ENCODE peak calls at places on chromosomes 3 and 15, in seven cellular contexts. T, U, K, B, Z, M and W are unnamed samples.

GRCh38 chr3:102123590-102124190 is 274.4 kb downstream of the NFKBIZ start:
- DNase-seq in T (peak; percentile 48), U (no peak), K (no peak), B (peak; percentile 29), Z (no peak), M (no peak), W (no peak)

GRCh38 chr3:56613016-56613415 is 56.0 kb downstream of the CCDC66 start:
- DNase-seq in T (no peak), U (no peak), K (no peak), B (no peak), Z (no peak), M (no peak), W (no peak)

GRCh38 chr3:149767720-149768119 is 15.4 kb upstream of the COMMD2 start:
- DNase-seq in T (no peak), U (no peak), K (no peak), B (no peak), Z (no peak), M (no peak), W (no peak)

GRCh38 chr3:172918165-172918564 is 167.6 kb downstream of the ECT2 start:
- DNase-seq in T (peak; percentile 75), U (no peak), K (no peak), B (peak; percentile 12), Z (no peak), M (no peak), W (no peak)

GRCh38 chr15:65189102-65189740 is 4.1 kb upstream of the CLPX start:
- DNase-seq in T (peak; percentile 80), U (no peak), K (no peak), B (peak; percentile 60), Z (no peak), M (peak; percentile 78), W (no peak)

GRCh38 chr3:14539384-14540208 is 546 bp downstream of the GRIP2 start:
- DNase-seq in T (no peak), U (no peak), K (no peak), B (no peak), Z (no peak), M (no peak), W (no peak)

GRCh38 chr15:93126496-93127083 is 37.6 kb upstream of the RGMA start:
- DNase-seq in T (peak; percentile 4), U (no peak), K (no peak), B (no peak), Z (peak; percentile 17), M (no peak), W (no peak)

GRCh38 chr15:64665179-64665578 is 110.2 kb downstream of the RBPMS2 start:
- DNase-seq in T (no peak), U (no peak), K (no peak), B (no peak), Z (no peak), M (no peak), W (no peak)

GRCh38 chr15:78850352-78850751 is 22.3 kb upstream of the MORF4L1 start:
- DNase-seq in T (no peak), U (no peak), K (no peak), B (no peak), Z (no peak), M (no peak), W (peak; percentile 15)

GRCh38 chr15:98057453-98057852 is 97.0 kb downstream of the ARRDC4 start:
- DNase-seq in T (no peak), U (no peak), K (no peak), B (no peak), Z (no peak), M (no peak), W (no peak)

GRCh38 chr15:92605225-92605944 is 50.2 kb downstream of the FAM174B start:
- DNase-seq in T (no peak), U (no peak), K (no peak), B (no peak), Z (peak; percentile 8), M (no peak), W (no peak)

GRCh38 chr15:48332642-48333034 is 1.4 kb downstream of the DUT start:
- DNase-seq in T (no peak), U (no peak), K (no peak), B (no peak), Z (no peak), M (no peak), W (no peak)

GRCh38 chr3:65548848-65549625 is 489.7 kb downstream of the MAGI1 start:
- DNase-seq in T (no peak), U (no peak), K (no peak), B (no peak), Z (no peak), M (peak; percentile 78), W (no peak)

GRCh38 chr3:71514621-71515020 is 68.9 kb downstream of the FOXP1 start:
- DNase-seq in T (peak; percentile 22), U (no peak), K (no peak), B (no peak), Z (no peak), M (no peak), W (no peak)

GRCh38 chr15:80856400-80856799 is 77.2 kb downstream of the CEMIP start:
- DNase-seq in T (no peak), U (no peak), K (no peak), B (no peak), Z (no peak), M (peak; percentile 63), W (no peak)

GRCh38 chr3:125128861-125129501 is 73.2 kb upstream of the HEG1 start:
- DNase-seq in T (peak; percentile 99), U (no peak), K (no peak), B (peak; percentile 53), Z (no peak), M (no peak), W (no peak)

GRCh38 chr3:195859061-195859845 is 47.5 kb upstream of the MUC4 start:
- DNase-seq in T (peak; percentile 75), U (peak; percentile 96), K (peak; percentile 71), B (peak; percentile 59), Z (peak; percentile 69), M (peak; percentile 94), W (peak; percentile 92)

GRCh38 chr3:133591271-133591742 is 17.8 kb downstream of the CDV3 start:
- DNase-seq in T (peak; percentile 75), U (no peak), K (no peak), B (no peak), Z (no peak), M (no peak), W (no peak)

GRCh38 chr15:81897011-81897677 is 148.7 kb downstream of the MEX3B start:
- DNase-seq in T (no peak), U (no peak), K (no peak), B (peak; percentile 81), Z (no peak), M (no peak), W (no peak)

GRCh38 chr15:75051161-75051560 is 27.8 kb downstream of the PPCDC start:
- DNase-seq in T (no peak), U (no peak), K (no peak), B (no peak), Z (no peak), M (no peak), W (no peak)

GRCh38 chr15:91909111-91909510 is 55.6 kb downstream of the SLCO3A1 start:
- DNase-seq in T (no peak), U (no peak), K (no peak), B (no peak), Z (no peak), M (no peak), W (no peak)

GRCh38 chr15:49652922-49653321 is 32.1 kb downstream of the DTWD1 start:
- DNase-seq in T (no peak), U (no peak), K (no peak), B (no peak), Z (no peak), M (no peak), W (no peak)

GRCh38 chr3:193910886-193911738 is 224.8 kb upstream of the HES1 start:
- DNase-seq in T (no peak), U (no peak), K (no peak), B (no peak), Z (no peak), M (no peak), W (no peak)

GRCh38 chr15:27427386-27427785 is 456.4 kb downstream of the GABRG3 start:
- DNase-seq in T (no peak), U (no peak), K (no peak), B (no peak), Z (no peak), M (no peak), W (no peak)

GRCh38 chr3:170040283-170040907 is 2.6 kb downstream of the GPR160 start:
- DNase-seq in T (no peak), U (no peak), K (no peak), B (no peak), Z (no peak), M (peak; percentile 56), W (no peak)

GRCh38 chr3:60598668-60599067 is 652.6 kb downstream of the FHIT start:
- DNase-seq in T (no peak), U (no peak), K (no peak), B (no peak), Z (no peak), M (no peak), W (no peak)

GRCh38 chr3:197368821-197369220 is 70.4 kb upstream of the DLG1 start:
- DNase-seq in T (no peak), U (no peak), K (no peak), B (no peak), Z (no peak), M (peak; percentile 46), W (no peak)

GRCh38 chr3:72997421-72997961 is 880 bp downstream of the PPP4R2 start:
- DNase-seq in T (peak; percentile 68), U (no peak), K (peak; percentile 16), B (peak; percentile 49), Z (no peak), M (peak; percentile 68), W (no peak)
- TF ChIP-seq CTCF in T (peak; percentile 53), U (no peak), K (no peak), B (peak; percentile 64), Z (no peak), M (peak; percentile 74), W (no peak)

GRCh38 chr3:119034256-119035013 is at the start of gene IGSF11:
- DNase-seq in T (peak; percentile 17), U (peak; percentile 23), K (no peak), B (peak; percentile 22), Z (peak; percentile 78), M (peak; percentile 89), W (no peak)
- TF ChIP-seq CTCF in T (no peak), U (no peak), K (no peak), B (no peak), Z (peak; percentile 64), M (peak; percentile 50), W (no peak)

GRCh38 chr3:158918451-158918850 is 116.6 kb downstream of the MFSD1 start:
- DNase-seq in T (no peak), U (no peak), K (no peak), B (no peak), Z (no peak), M (no peak), W (no peak)
- TF ChIP-seq CTCF in T (no peak), U (no peak), K (no peak), B (no peak), Z (no peak), M (no peak), W (no peak)

DNA sequence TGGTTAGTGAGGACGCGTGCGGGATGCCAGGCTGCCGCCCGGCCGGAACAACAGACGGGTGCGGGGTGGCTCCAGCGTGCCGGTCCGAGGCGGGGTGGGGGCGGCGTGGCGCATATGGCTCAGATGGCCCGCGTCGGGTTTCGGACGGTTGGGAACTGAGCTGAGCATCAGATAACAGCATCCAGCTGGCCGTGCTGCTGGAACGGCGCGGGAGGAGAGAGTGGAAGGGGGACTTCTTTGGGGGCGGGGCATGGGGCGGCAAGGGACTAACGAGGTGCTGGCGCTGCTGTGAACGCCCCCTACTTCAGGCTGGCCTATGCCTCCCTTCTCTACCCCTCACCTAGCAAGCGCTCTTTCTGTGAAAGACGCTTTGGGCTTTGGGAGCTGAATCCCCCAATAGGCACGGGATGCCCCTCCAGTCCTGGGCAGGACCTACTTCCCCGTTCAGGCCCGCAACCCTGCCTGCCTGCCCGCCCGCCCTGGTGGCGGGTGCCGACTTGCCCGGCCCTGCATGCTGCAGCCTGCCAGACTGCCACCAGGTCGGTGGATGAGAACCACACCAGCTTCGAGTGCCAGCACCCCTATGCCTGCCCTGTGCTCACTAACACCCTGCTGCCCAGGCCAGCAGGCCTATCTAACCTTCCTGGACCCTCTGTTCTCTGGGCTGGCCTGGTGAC is 541 bp downstream of the INKA1 start:
- DNase-seq in T (no peak), U (no peak), K (peak; percentile 59), B (no peak), Z (no peak), M (no peak), W (no peak)
- TF ChIP-seq CTCF in T (no peak), U (no peak), K (no peak), B (no peak), Z (no peak), M (peak; percentile 35), W (no peak)